ENCODE peak calls at places on chromosomes 7 and 10, in seven cellular contexts. Q, A, W, K, N, O and G are unnamed samples.

GRCh38 chr7:1725199-1725701 is 55.2 kb downstream of the ELFN1 start:
- DNase-seq in Q (no peak), A (no peak), W (peak), K (peak), N (no peak), O (no peak), G (no peak)

GRCh38 chr7:18177815-18178660 is 150.4 kb upstream of the PRPS1L1 start:
- DNase-seq in Q (no peak), A (no peak), W (no peak), K (no peak), N (no peak), O (no peak), G (peak)

GRCh38 chr10:97765201-97765600 is 6.6 kb downstream of the SFRP5 start:
- DNase-seq in Q (no peak), A (no peak), W (no peak), K (no peak), N (no peak), O (no peak), G (no peak)

GRCh38 chr10:25455980-25456567 is 281.3 kb downstream of the GPR158 start:
- DNase-seq in Q (no peak), A (no peak), W (no peak), K (no peak), N (no peak), O (no peak), G (no peak)

GRCh38 chr7:128266891-128267839 is 26.1 kb downstream of the LEP start:
- DNase-seq in Q (no peak), A (no peak), W (peak), K (peak), N (no peak), O (no peak), G (peak)

GRCh38 chr7:28672397-28672797 is 260.1 kb downstream of the CREB5 start:
- DNase-seq in Q (no peak), A (no peak), W (no peak), K (no peak), N (no peak), O (no peak), G (no peak)

GRCh38 chr7:20064974-20065862 is 152.0 kb downstream of the MACC1 start:
- DNase-seq in Q (no peak), A (no peak), W (peak), K (no peak), N (no peak), O (no peak), G (no peak)

GRCh38 chr10:22309180-22310000 is 6.8 kb upstream of the COMMD3 start:
- DNase-seq in Q (no peak), A (no peak), W (no peak), K (no peak), N (no peak), O (no peak), G (no peak)

GRCh38 chr10:78684954-78685353 is 383.8 kb upstream of the ZMIZ1 start:
- DNase-seq in Q (no peak), A (no peak), W (no peak), K (no peak), N (no peak), O (no peak), G (no peak)

GRCh38 chr7:108227360-108227749 is 97.2 kb upstream of the LAMB4 start:
- DNase-seq in Q (no peak), A (no peak), W (no peak), K (no peak), N (no peak), O (no peak), G (no peak)

GRCh38 chr7:33725641-33726040 is 179.7 kb upstream of the BMPER start:
- DNase-seq in Q (no peak), A (no peak), W (no peak), K (no peak), N (no peak), O (no peak), G (no peak)

GRCh38 chr10:43902842-43903241 is 254.2 kb upstream of the ZNF32 start:
- DNase-seq in Q (no peak), A (no peak), W (no peak), K (no peak), N (no peak), O (no peak), G (no peak)

GRCh38 chr7:7565746-7566650 is 686 bp upstream of the MIOS start:
- DNase-seq in Q (peak), A (no peak), W (peak), K (no peak), N (no peak), O (no peak), G (peak)

GRCh38 chr7:36155811-36156361 is 2.8 kb downstream of the EEPD1 start:
- DNase-seq in Q (no peak), A (no peak), W (no peak), K (peak), N (no peak), O (no peak), G (no peak)

GRCh38 chr7:44580945-44581344 is 1.1 kb downstream of the TMED4 start:
- DNase-seq in Q (no peak), A (no peak), W (no peak), K (no peak), N (no peak), O (no peak), G (no peak)

GRCh38 chr7:90622670-90623069 is 26.5 kb downstream of the CDK14 start:
- DNase-seq in Q (no peak), A (no peak), W (no peak), K (no peak), N (no peak), O (no peak), G (no peak)

GRCh38 chr7:68929712-68930395 is 668.4 kb upstream of the AUTS2 start:
- DNase-seq in Q (peak), A (no peak), W (no peak), K (no peak), N (no peak), O (no peak), G (no peak)

GRCh38 chr7:50330701-50331100 is 26.2 kb downstream of the IKZF1 start:
- DNase-seq in Q (no peak), A (no peak), W (no peak), K (no peak), N (no peak), O (no peak), G (no peak)

GRCh38 chr7:95897557-95898183 is 125.3 kb downstream of the DYNC1I1 start:
- DNase-seq in Q (no peak), A (no peak), W (no peak), K (no peak), N (no peak), O (no peak), G (no peak)

GRCh38 chr10:96588601-96589419 is 2.0 kb upstream of the TM9SF3 start:
- DNase-seq in Q (no peak), A (no peak), W (peak), K (no peak), N (no peak), O (no peak), G (peak)

GRCh38 chr10:113518816-113519591 is 33.8 kb upstream of the HABP2 start:
- DNase-seq in Q (no peak), A (no peak), W (no peak), K (no peak), N (no peak), O (no peak), G (no peak)

GRCh38 chr10:114565066-114565465 is 93.0 kb downstream of the ABLIM1 start:
- DNase-seq in Q (no peak), A (no peak), W (peak), K (no peak), N (no peak), O (no peak), G (no peak)

GRCh38 chr7:134327896-134328295 is 11.2 kb upstream of the SLC35B4 start:
- DNase-seq in Q (peak), A (no peak), W (peak), K (no peak), N (peak), O (peak), G (no peak)

GRCh38 chr7:151426486-151426905 is 13.4 kb downstream of the CRYGN start:
- DNase-seq in Q (peak), A (peak), W (peak), K (peak), N (no peak), O (no peak), G (no peak)

GRCh38 chr7:28310449-28310848 is 101.9 kb upstream of the CREB5 start:
- DNase-seq in Q (no peak), A (no peak), W (no peak), K (no peak), N (no peak), O (no peak), G (no peak)

GRCh38 chr10:116777006-116777405 is 34.6 kb upstream of the HSPA12A start:
- DNase-seq in Q (no peak), A (no peak), W (no peak), K (no peak), N (no peak), O (no peak), G (no peak)

GRCh38 chr10:4801405-4801804 is 24.6 kb upstream of the AKR1E2 start:
- DNase-seq in Q (no peak), A (no peak), W (no peak), K (no peak), N (no peak), O (no peak), G (no peak)

GRCh38 chr7:67566101-67566500 is 569.5 kb downstream of the TYW1 start:
- DNase-seq in Q (no peak), A (no peak), W (no peak), K (no peak), N (no peak), O (no peak), G (no peak)

GRCh38 chr7:30465342-30466170 is 13.0 kb downstream of the NOD1 start:
- DNase-seq in Q (no peak), A (no peak), W (no peak), K (no peak), N (no peak), O (no peak), G (no peak)

GRCh38 chr7:116138202-116138801 is 72.0 kb upstream of the TES start:
- DNase-seq in Q (peak), A (no peak), W (peak), K (no peak), N (peak), O (no peak), G (peak)

GRCh38 chr7:73570521-73570920 is 7.9 kb downstream of the TBL2 start:
- DNase-seq in Q (no peak), A (no peak), W (no peak), K (no peak), N (no peak), O (no peak), G (no peak)

GRCh38 chr10:103493911-103494877 is 689 bp downstream of the NEURL1 start:
- DNase-seq in Q (no peak), A (no peak), W (no peak), K (no peak), N (peak), O (peak), G (no peak)

GRCh38 chr10:26486304-26486703 is 48.2 kb downstream of the APBB1IP start:
- DNase-seq in Q (peak), A (no peak), W (peak), K (no peak), N (no peak), O (no peak), G (no peak)

GRCh38 chr7:110600983-110601382 is 489.9 kb upstream of the LRRN3 start:
- DNase-seq in Q (no peak), A (no peak), W (no peak), K (no peak), N (no peak), O (no peak), G (no peak)

GRCh38 chr10:114708717-114709352 is 50.8 kb upstream of the ABLIM1 start:
- DNase-seq in Q (peak), A (no peak), W (peak), K (no peak), N (no peak), O (no peak), G (no peak)

DNA sequence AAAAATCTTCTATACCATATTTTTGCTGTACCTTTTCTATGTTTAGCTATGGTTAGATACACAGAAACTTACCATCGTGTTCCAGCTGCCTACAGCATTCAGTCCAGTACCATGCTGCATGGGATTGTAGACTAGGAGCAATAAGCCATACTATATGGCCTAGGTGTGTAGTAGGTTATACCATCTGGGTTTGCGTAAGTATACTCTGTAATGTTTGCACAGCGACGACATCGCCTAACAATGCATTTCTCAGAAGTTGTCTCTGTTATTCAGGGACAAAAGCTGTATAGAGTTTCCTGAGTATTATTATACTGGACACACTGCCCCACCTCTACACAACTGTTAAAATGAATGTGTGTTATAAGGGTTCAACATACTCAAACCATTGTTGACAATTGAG is 93.8 kb upstream of the MKI67 start:
- DNase-seq in Q (no peak), A (no peak), W (no peak), K (no peak), N (no peak), O (no peak), G (no peak)
- H3K27ac ChIP-seq in Q (no peak), A (no peak), W (no peak), K (no peak), N (no peak), O (no peak), G (no peak)

GRCh38 chr7:12210179-12211053 is 678 bp upstream of the TMEM106B start:
- DNase-seq in Q (peak), A (no peak), W (no peak), K (no peak), N (no peak), O (no peak), G (no peak)

GRCh38 chr7:12217311-12217710 is 6.2 kb downstream of the TMEM106B start:
- DNase-seq in Q (no peak), A (no peak), W (no peak), K (no peak), N (no peak), O (no peak), G (no peak)

GRCh38 chr7:12211054-12212050 is at the start of gene TMEM106B:
- DNase-seq in Q (peak), A (peak), W (peak), K (peak), N (peak), O (peak), G (peak)

GRCh38 chr7:12207046-12207445 is 4.0 kb upstream of the TMEM106B start:
- DNase-seq in Q (no peak), A (no peak), W (no peak), K (no peak), N (no peak), O (no peak), G (no peak)

DNA sequence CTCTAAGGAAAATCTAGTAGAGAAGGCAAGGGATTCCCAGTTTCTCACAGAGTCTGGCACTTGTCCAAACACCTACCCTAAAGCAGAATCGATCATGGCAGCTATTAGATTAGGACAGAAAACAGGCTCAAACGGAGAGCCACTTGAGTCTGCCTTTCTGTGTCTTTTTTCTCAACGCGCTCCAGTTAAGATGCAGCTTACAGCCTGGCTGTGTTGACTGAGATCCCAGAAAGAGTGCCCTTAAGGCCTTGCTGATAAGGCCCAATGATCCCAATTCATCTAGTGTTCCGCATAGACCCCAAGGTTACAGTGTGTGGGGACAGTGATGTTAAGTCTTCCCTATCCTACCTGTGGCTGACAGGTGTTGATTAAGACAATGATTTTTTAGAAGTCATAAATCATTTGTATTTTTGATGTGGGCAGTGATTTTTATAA is 974 bp downstream of the TMEM106B start:
- DNase-seq in Q (no peak), A (no peak), W (no peak), K (no peak), N (no peak), O (no peak), G (no peak)
- H3K27ac ChIP-seq in Q (peak), A (peak), W (peak), K (peak), N (peak), O (peak), G (peak)

GRCh38 chr10:5944389-5945202 is 32.7 kb downstream of the IL15RA start:
- DNase-seq in Q (peak), A (peak), W (peak), K (no peak), N (no peak), O (no peak), G (peak)

GRCh38 chr10:5946786-5947185 is 30.6 kb downstream of the IL15RA start:
- DNase-seq in Q (no peak), A (no peak), W (no peak), K (no peak), N (no peak), O (no peak), G (no peak)

GRCh38 chr10:5943536-5943935 is 33.8 kb downstream of the IL15RA start:
- DNase-seq in Q (no peak), A (no peak), W (no peak), K (peak), N (no peak), O (no peak), G (no peak)

GRCh38 chr10:5945561-5946418 is 31.6 kb downstream of the IL15RA start:
- DNase-seq in Q (no peak), A (no peak), W (peak), K (peak), N (no peak), O (no peak), G (no peak)

GRCh38 chr10:5945203-5945534 is 32.2 kb downstream of the IL15RA start:
- DNase-seq in Q (no peak), A (no peak), W (no peak), K (no peak), N (no peak), O (no peak), G (no peak)
- H3K27ac ChIP-seq in Q (no peak), A (peak), W (peak), K (peak), N (no peak), O (no peak), G (peak)

DNA sequence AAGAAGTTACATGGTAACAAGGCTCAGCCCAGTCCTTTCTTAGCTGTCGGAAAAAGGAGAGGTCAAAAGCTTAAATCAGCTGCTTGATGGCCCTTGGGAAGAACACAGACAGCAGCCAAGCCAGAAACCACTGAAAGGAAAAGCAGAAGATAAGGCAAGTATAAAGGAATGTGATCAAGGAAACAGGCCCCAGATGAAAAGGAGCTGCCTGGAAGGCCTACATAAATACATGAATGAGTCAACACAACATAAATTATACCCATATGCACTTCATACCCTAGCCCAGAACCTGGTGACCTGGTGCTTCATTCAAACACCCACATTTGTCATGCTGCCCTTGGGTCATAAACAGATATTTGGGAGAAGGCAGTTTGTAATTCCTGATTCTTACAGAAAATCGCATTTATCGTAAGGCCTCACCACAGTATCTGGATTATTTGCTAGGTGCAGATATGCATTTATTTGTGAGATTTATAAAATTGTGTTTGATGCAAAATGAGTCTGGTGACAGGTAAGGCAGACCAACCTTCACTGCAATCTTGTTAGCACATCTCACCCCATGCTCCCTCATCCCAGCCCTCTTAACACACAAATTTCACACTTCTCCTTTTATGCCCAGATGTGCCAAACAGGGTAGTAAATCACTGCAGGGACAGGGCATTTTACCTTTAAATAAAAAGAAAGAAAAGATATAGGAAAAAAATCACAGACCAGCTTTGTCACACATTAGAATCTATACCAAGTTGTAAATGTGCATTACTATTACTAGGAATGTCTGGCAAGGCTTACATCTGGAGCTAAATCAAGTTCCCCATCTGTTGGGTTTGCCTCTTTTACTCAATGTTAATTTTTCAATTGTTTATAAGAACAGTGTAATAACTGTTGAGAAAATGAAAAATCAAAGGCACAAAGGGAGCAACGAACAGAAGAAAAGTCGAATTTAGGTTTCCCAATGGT is 95.0 kb upstream of the KCNIP2 start:
- DNase-seq in Q (no peak), A (no peak), W (peak), K (no peak), N (no peak), O (no peak), G (peak)
- H3K27ac ChIP-seq in Q (peak), A (peak), W (peak), K (peak), N (no peak), O (no peak), G (peak)